ENCODE peak calls at places on chromosomes 12 and 14, in eight cellular contexts. One of them, this sample, is unnamed.
A peak's percentile ranks its signal among the peaks of the same experiment; 100 is the strongest.

GRCh38 chr12:71671816-71672215 is 7.7 kb downstream of the THAP2 start:
- DNase-seq in lower lobe of right lung: no peak
- DNase-seq in PC-3: no peak
- DNase-seq in colonic mucosa: no peak
- DNase-seq in upper lobe of right lung: no peak
- DNase-seq in ovary: no peak
- DNase-seq in MM.1S: no peak
- DNase-seq in PC-9: no peak
- DNase-seq in this sample: no peak

GRCh38 chr14:98700748-98701147 is 571.2 kb downstream of the BCL11B start:
- DNase-seq in lower lobe of right lung: no peak
- DNase-seq in PC-3: no peak
- DNase-seq in colonic mucosa: no peak
- DNase-seq in upper lobe of right lung: no peak
- DNase-seq in ovary: no peak
- DNase-seq in MM.1S: no peak
- DNase-seq in PC-9: no peak
- DNase-seq in this sample: no peak

GRCh38 chr12:96471368-96472040 is 17.9 kb upstream of the CFAP54 start:
- DNase-seq in lower lobe of right lung: no peak
- DNase-seq in PC-3: peak; percentile 72
- DNase-seq in colonic mucosa: no peak
- DNase-seq in upper lobe of right lung: no peak
- DNase-seq in ovary: no peak
- DNase-seq in MM.1S: no peak
- DNase-seq in PC-9: no peak
- DNase-seq in this sample: no peak

GRCh38 chr12:76226397-76226796 is 121.8 kb downstream of the BBS10 start:
- DNase-seq in lower lobe of right lung: no peak
- DNase-seq in PC-3: peak; percentile 17
- DNase-seq in colonic mucosa: no peak
- DNase-seq in upper lobe of right lung: no peak
- DNase-seq in ovary: no peak
- DNase-seq in MM.1S: no peak
- DNase-seq in PC-9: no peak
- DNase-seq in this sample: no peak

GRCh38 chr14:69928111-69928523 is 48.9 kb downstream of the SMOC1 start:
- DNase-seq in lower lobe of right lung: no peak
- DNase-seq in PC-3: no peak
- DNase-seq in colonic mucosa: no peak
- DNase-seq in upper lobe of right lung: no peak
- DNase-seq in ovary: no peak
- DNase-seq in MM.1S: no peak
- DNase-seq in PC-9: no peak
- DNase-seq in this sample: no peak

GRCh38 chr12:93657076-93657475 is 20.1 kb upstream of the CRADD start:
- DNase-seq in lower lobe of right lung: no peak
- DNase-seq in PC-3: no peak
- DNase-seq in colonic mucosa: no peak
- DNase-seq in upper lobe of right lung: no peak
- DNase-seq in ovary: no peak
- DNase-seq in MM.1S: no peak
- DNase-seq in PC-9: no peak
- DNase-seq in this sample: no peak

GRCh38 chr14:47300801-47301200 is 374.6 kb downstream of the MDGA2 start:
- DNase-seq in lower lobe of right lung: no peak
- DNase-seq in PC-3: no peak
- DNase-seq in colonic mucosa: no peak
- DNase-seq in upper lobe of right lung: no peak
- DNase-seq in ovary: no peak
- DNase-seq in MM.1S: no peak
- DNase-seq in PC-9: no peak
- DNase-seq in this sample: peak; percentile 19

GRCh38 chr14:68684466-68685418 is 108.1 kb downstream of the ZFP36L1 start:
- DNase-seq in lower lobe of right lung: no peak
- DNase-seq in PC-3: no peak
- DNase-seq in colonic mucosa: no peak
- DNase-seq in upper lobe of right lung: peak; percentile 34
- DNase-seq in ovary: no peak
- DNase-seq in MM.1S: no peak
- DNase-seq in PC-9: no peak
- DNase-seq in this sample: no peak

GRCh38 chr14:68626386-68626785 is 166.5 kb downstream of the ZFP36L1 start:
- DNase-seq in lower lobe of right lung: no peak
- DNase-seq in PC-3: no peak
- DNase-seq in colonic mucosa: peak; percentile 15
- DNase-seq in upper lobe of right lung: peak; percentile 13
- DNase-seq in ovary: no peak
- DNase-seq in MM.1S: no peak
- DNase-seq in PC-9: no peak
- DNase-seq in this sample: no peak

GRCh38 chr12:119176267-119177055 is 2.3 kb upstream of the HSPB8 start:
- DNase-seq in lower lobe of right lung: peak; percentile 84
- DNase-seq in PC-3: peak; percentile 69
- DNase-seq in colonic mucosa: peak; percentile 73
- DNase-seq in upper lobe of right lung: peak; percentile 88
- DNase-seq in ovary: peak; percentile 89
- DNase-seq in MM.1S: no peak
- DNase-seq in PC-9: peak; percentile 80
- DNase-seq in this sample: peak; percentile 88

GRCh38 chr14:76928301-76928700 is 100.2 kb downstream of the IRF2BPL start:
- DNase-seq in lower lobe of right lung: no peak
- DNase-seq in PC-3: no peak
- DNase-seq in colonic mucosa: no peak
- DNase-seq in upper lobe of right lung: no peak
- DNase-seq in ovary: peak; percentile 55
- DNase-seq in MM.1S: no peak
- DNase-seq in PC-9: no peak
- DNase-seq in this sample: no peak

GRCh38 chr12:38880288-38880687 is 25.1 kb downstream of the CPNE8 start:
- DNase-seq in lower lobe of right lung: no peak
- DNase-seq in PC-3: no peak
- DNase-seq in colonic mucosa: no peak
- DNase-seq in upper lobe of right lung: no peak
- DNase-seq in ovary: no peak
- DNase-seq in MM.1S: no peak
- DNase-seq in PC-9: no peak
- DNase-seq in this sample: no peak

GRCh38 chr12:126936181-126936851 is 1330.7 kb upstream of the TMEM132C start:
- DNase-seq in lower lobe of right lung: no peak
- DNase-seq in PC-3: peak; percentile 86
- DNase-seq in colonic mucosa: no peak
- DNase-seq in upper lobe of right lung: no peak
- DNase-seq in ovary: no peak
- DNase-seq in MM.1S: peak; percentile 51
- DNase-seq in PC-9: peak; percentile 72
- DNase-seq in this sample: no peak

GRCh38 chr14:88995437-88996198 is 171.2 kb downstream of the TTC8 start:
- DNase-seq in lower lobe of right lung: no peak
- DNase-seq in PC-3: peak; percentile 84
- DNase-seq in colonic mucosa: no peak
- DNase-seq in upper lobe of right lung: no peak
- DNase-seq in ovary: no peak
- DNase-seq in MM.1S: no peak
- DNase-seq in PC-9: no peak
- DNase-seq in this sample: peak; percentile 76

GRCh38 chr12:79983492-79983891 is 48.6 kb upstream of the PPP1R12A start:
- DNase-seq in lower lobe of right lung: no peak
- DNase-seq in PC-3: peak; percentile 97
- DNase-seq in colonic mucosa: no peak
- DNase-seq in upper lobe of right lung: no peak
- DNase-seq in ovary: no peak
- DNase-seq in MM.1S: no peak
- DNase-seq in PC-9: no peak
- DNase-seq in this sample: peak; percentile 38

GRCh38 chr14:38329236-38329635 is 73.3 kb upstream of the CLEC14A start:
- DNase-seq in lower lobe of right lung: no peak
- DNase-seq in PC-3: peak; percentile 74
- DNase-seq in colonic mucosa: no peak
- DNase-seq in upper lobe of right lung: no peak
- DNase-seq in ovary: no peak
- DNase-seq in MM.1S: no peak
- DNase-seq in PC-9: no peak
- DNase-seq in this sample: no peak

GRCh38 chr12:101939306-101939705 is 61.9 kb downstream of the DRAM1 start:
- DNase-seq in lower lobe of right lung: no peak
- DNase-seq in PC-3: no peak
- DNase-seq in colonic mucosa: no peak
- DNase-seq in upper lobe of right lung: no peak
- DNase-seq in ovary: no peak
- DNase-seq in MM.1S: no peak
- DNase-seq in PC-9: no peak
- DNase-seq in this sample: no peak

GRCh38 chr12:101939856-101940265 is 62.5 kb downstream of the DRAM1 start:
- DNase-seq in lower lobe of right lung: no peak
- DNase-seq in PC-3: peak; percentile 77
- DNase-seq in colonic mucosa: peak; percentile 60
- DNase-seq in upper lobe of right lung: no peak
- DNase-seq in ovary: peak; percentile 42
- DNase-seq in MM.1S: peak; percentile 72
- DNase-seq in PC-9: peak; percentile 40
- DNase-seq in this sample: no peak

GRCh38 chr12:101931498-101932326 is 54.3 kb downstream of the DRAM1 start:
- DNase-seq in lower lobe of right lung: no peak
- DNase-seq in PC-3: no peak
- DNase-seq in colonic mucosa: no peak
- DNase-seq in upper lobe of right lung: no peak
- DNase-seq in ovary: no peak
- DNase-seq in MM.1S: peak; percentile 74
- DNase-seq in PC-9: no peak
- DNase-seq in this sample: no peak

GRCh38 chr12:101933866-101934514 is 56.6 kb downstream of the DRAM1 start:
- DNase-seq in lower lobe of right lung: no peak
- DNase-seq in PC-3: no peak
- DNase-seq in colonic mucosa: no peak
- DNase-seq in upper lobe of right lung: no peak
- DNase-seq in ovary: no peak
- DNase-seq in MM.1S: no peak
- DNase-seq in PC-9: no peak
- DNase-seq in this sample: no peak

GRCh38 chr12:101935769-101936741 is 58.7 kb downstream of the DRAM1 start:
- DNase-seq in lower lobe of right lung: no peak
- DNase-seq in PC-3: peak; percentile 37
- DNase-seq in colonic mucosa: no peak
- DNase-seq in upper lobe of right lung: no peak
- DNase-seq in ovary: peak; percentile 38
- DNase-seq in MM.1S: peak; percentile 91
- DNase-seq in PC-9: peak; percentile 10
- DNase-seq in this sample: no peak
- TF ChIP-seq CTCF in lower lobe of right lung: no peak
- TF ChIP-seq CTCF in PC-3: no peak
- TF ChIP-seq CTCF in colonic mucosa: no peak
- TF ChIP-seq CTCF in upper lobe of right lung: no peak
- TF ChIP-seq CTCF in ovary: no peak
- TF ChIP-seq CTCF in MM.1S: no peak
- TF ChIP-seq CTCF in PC-9: no peak
- TF ChIP-seq CTCF in this sample: no peak

DNA sequence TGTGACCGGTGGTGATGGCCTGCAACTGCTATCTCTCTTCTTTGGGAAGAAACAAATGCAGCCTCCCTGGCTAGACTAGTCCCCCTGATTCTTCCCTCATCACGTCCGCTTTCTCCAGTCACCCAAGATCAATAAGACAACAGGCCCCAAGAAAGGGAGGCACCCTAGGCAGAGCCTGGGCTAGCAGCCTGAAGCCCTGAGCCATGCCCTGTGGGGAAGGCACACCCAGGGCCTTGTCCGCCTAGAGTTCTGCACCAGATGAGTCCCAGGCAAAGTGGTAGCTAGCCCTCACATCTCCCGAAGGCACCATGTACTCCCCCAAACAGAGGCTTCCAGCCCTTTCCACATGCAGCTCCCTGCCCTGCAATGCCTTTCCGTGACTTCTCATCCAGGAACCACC is 35.1 kb downstream of the CAMKK2 start:
- DNase-seq in lower lobe of right lung: no peak
- DNase-seq in PC-3: no peak
- DNase-seq in colonic mucosa: no peak
- DNase-seq in upper lobe of right lung: no peak
- DNase-seq in ovary: no peak
- DNase-seq in MM.1S: no peak
- DNase-seq in PC-9: no peak
- DNase-seq in this sample: no peak
- H3K36me3 ChIP-seq in lower lobe of right lung: peaks cover 98% of the 10 kb centered on the region
- H3K36me3 ChIP-seq in PC-3: peaks cover 33% of the 10 kb centered on the region
- H3K36me3 ChIP-seq in colonic mucosa: peaks cover 4% of the 10 kb centered on the region
- H3K36me3 ChIP-seq in upper lobe of right lung: peaks cover 61% of the 10 kb centered on the region
- H3K36me3 ChIP-seq in ovary: no peaks in the 10 kb centered on the region
- H3K36me3 ChIP-seq in MM.1S: no peaks in the 10 kb centered on the region
- H3K36me3 ChIP-seq in PC-9: no peaks in the 10 kb centered on the region
- H3K36me3 ChIP-seq in this sample: peaks cover 3% of the 10 kb centered on the region

GRCh38 chr14:90384543-90384911 is 12.3 kb upstream of the CALM1 start:
- DNase-seq in lower lobe of right lung: no peak
- DNase-seq in PC-3: peak; percentile 59
- DNase-seq in colonic mucosa: no peak
- DNase-seq in upper lobe of right lung: no peak
- DNase-seq in ovary: no peak
- DNase-seq in MM.1S: peak; percentile 6
- DNase-seq in PC-9: no peak
- DNase-seq in this sample: no peak

GRCh38 chr14:90382491-90383125 is 14.2 kb upstream of the CALM1 start:
- DNase-seq in lower lobe of right lung: peak; percentile 78
- DNase-seq in PC-3: peak; percentile 67
- DNase-seq in colonic mucosa: peak; percentile 68
- DNase-seq in upper lobe of right lung: peak; percentile 81
- DNase-seq in ovary: peak; percentile 74
- DNase-seq in MM.1S: peak; percentile 39
- DNase-seq in PC-9: peak; percentile 19
- DNase-seq in this sample: no peak

GRCh38 chr14:90381999-90382451 is 14.8 kb upstream of the CALM1 start:
- DNase-seq in lower lobe of right lung: peak; percentile 81
- DNase-seq in PC-3: peak; percentile 43
- DNase-seq in colonic mucosa: peak; percentile 94
- DNase-seq in upper lobe of right lung: peak; percentile 77
- DNase-seq in ovary: peak; percentile 47
- DNase-seq in MM.1S: no peak
- DNase-seq in PC-9: no peak
- DNase-seq in this sample: no peak

GRCh38 chr14:90383731-90384542 is 12.9 kb upstream of the CALM1 start:
- DNase-seq in lower lobe of right lung: peak; percentile 75
- DNase-seq in PC-3: peak; percentile 39
- DNase-seq in colonic mucosa: peak; percentile 61
- DNase-seq in upper lobe of right lung: peak; percentile 84
- DNase-seq in ovary: peak; percentile 60
- DNase-seq in MM.1S: peak; percentile 35
- DNase-seq in PC-9: peak; percentile 11
- DNase-seq in this sample: no peak

GRCh38 chr14:90383126-90383730 is 13.6 kb upstream of the CALM1 start:
- DNase-seq in lower lobe of right lung: peak; percentile 100
- DNase-seq in PC-3: peak; percentile 100
- DNase-seq in colonic mucosa: peak; percentile 99
- DNase-seq in upper lobe of right lung: peak; percentile 100
- DNase-seq in ovary: peak; percentile 100
- DNase-seq in MM.1S: peak; percentile 96
- DNase-seq in PC-9: peak; percentile 87
- DNase-seq in this sample: peak; percentile 97
- TF ChIP-seq CTCF in lower lobe of right lung: peak; percentile 21
- TF ChIP-seq CTCF in PC-3: peak; percentile 10
- TF ChIP-seq CTCF in colonic mucosa: no peak
- TF ChIP-seq CTCF in upper lobe of right lung: no peak
- TF ChIP-seq CTCF in ovary: peak; percentile 28
- TF ChIP-seq CTCF in MM.1S: no peak
- TF ChIP-seq CTCF in PC-9: no peak
- TF ChIP-seq CTCF in this sample: no peak

GRCh38 chr14:104788873-104789663 is 6.5 kb downstream of the AKT1 start:
- DNase-seq in lower lobe of right lung: no peak
- DNase-seq in PC-3: no peak
- DNase-seq in colonic mucosa: no peak
- DNase-seq in upper lobe of right lung: no peak
- DNase-seq in ovary: no peak
- DNase-seq in MM.1S: no peak
- DNase-seq in PC-9: no peak
- DNase-seq in this sample: no peak
- H3K36me3 ChIP-seq in lower lobe of right lung: peaks cover 53% of the 10 kb centered on the region
- H3K36me3 ChIP-seq in PC-3: peaks cover 4% of the 10 kb centered on the region
- H3K36me3 ChIP-seq in colonic mucosa: peaks cover 8% of the 10 kb centered on the region
- H3K36me3 ChIP-seq in upper lobe of right lung: peaks cover 28% of the 10 kb centered on the region
- H3K36me3 ChIP-seq in ovary: no peaks in the 10 kb centered on the region
- H3K36me3 ChIP-seq in MM.1S: no peaks in the 10 kb centered on the region
- H3K36me3 ChIP-seq in PC-9: no peaks in the 10 kb centered on the region
- H3K36me3 ChIP-seq in this sample: no peaks in the 10 kb centered on the region

This sample was measured in kidney epithelial cell.